ENCODE peak calls at places on chromosomes 1 and 21, in eight cellular contexts. Y is T-helper 2 cell; K is WTC11; N is mucosa of gallbladder; I is midbrain; W is stimulated activated CD4-positive, alpha-beta T cell treated with anti-CD3 and anti-CD28 coated beads, Interleukin-2, amount 100 ng/mL, for 48 hours; U is AG09319; H is CD8-positive, alpha-beta memory T cell. P is an unnamed sample.

GRCh38 chr1:199946305-199947155 is 81.0 kb upstream of the NR5A2 start:
- DNase-seq in Y (no peak), K (no peak), N (no peak), I (no peak), W (no peak), U (no peak), H (no peak), P (no peak)

GRCh38 chr1:22503721-22504410 is 52.2 kb downstream of the ZBTB40 start:
- DNase-seq in Y (no peak), K (no peak), N (no peak), I (no peak), W (no peak), U (peak), H (no peak), P (no peak)

GRCh38 chr1:47533176-47534039 is 95.6 kb downstream of the FOXD2 start:
- DNase-seq in Y (no peak), K (peak), N (peak), I (peak), W (no peak), U (peak), H (no peak), P (peak)

GRCh38 chr1:236451796-236452373 is 57.8 kb downstream of the EDARADD start:
- DNase-seq in Y (peak), K (peak), N (peak), I (no peak), W (peak), U (no peak), H (peak), P (peak)

GRCh38 chr1:204032642-204033235 is 40.2 kb upstream of the SOX13 start:
- DNase-seq in Y (no peak), K (no peak), N (no peak), I (no peak), W (no peak), U (no peak), H (no peak), P (no peak)

GRCh38 chr1:110383311-110383990 is 7.4 kb downstream of the SLC16A4 start:
- DNase-seq in Y (no peak), K (no peak), N (no peak), I (no peak), W (no peak), U (no peak), H (no peak), P (peak)

GRCh38 chr1:96688737-96689136 is 32.8 kb upstream of the PTBP2 start:
- DNase-seq in Y (no peak), K (no peak), N (no peak), I (peak), W (no peak), U (no peak), H (no peak), P (no peak)

GRCh38 chr1:89912073-89912472 is 82.8 kb upstream of the ZNF326 start:
- DNase-seq in Y (no peak), K (no peak), N (no peak), I (no peak), W (no peak), U (no peak), H (no peak), P (no peak)

GRCh38 chr1:228842094-228842775 is 107.0 kb downstream of the RHOU start:
- DNase-seq in Y (no peak), K (no peak), N (peak), I (peak), W (no peak), U (peak), H (no peak), P (peak)

GRCh38 chr21:37753122-37753599 is 163.1 kb downstream of the KCNJ6 start:
- DNase-seq in Y (no peak), K (no peak), N (no peak), I (no peak), W (no peak), U (no peak), H (no peak), P (no peak)

GRCh38 chr1:33684346-33685122 is 179.3 kb upstream of the HMGB4 start:
- DNase-seq in Y (no peak), K (no peak), N (no peak), I (no peak), W (no peak), U (no peak), H (no peak), P (no peak)

GRCh38 chr1:175192111-175192629 is 406 bp downstream of the KIAA0040 start:
- DNase-seq in Y (no peak), K (peak), N (peak), I (no peak), W (peak), U (no peak), H (peak), P (no peak)

GRCh38 chr1:241592273-241592958 is 47.8 kb downstream of the CHML start:
- DNase-seq in Y (no peak), K (no peak), N (no peak), I (no peak), W (no peak), U (no peak), H (no peak), P (peak)

GRCh38 chr1:227726318-227726717 is 8.8 kb downstream of the JMJD4 start:
- DNase-seq in Y (no peak), K (no peak), N (no peak), I (no peak), W (no peak), U (no peak), H (no peak), P (no peak)

GRCh38 chr1:220970311-220970710 is 91.1 kb downstream of the HLX start:
- DNase-seq in Y (no peak), K (no peak), N (no peak), I (no peak), W (no peak), U (no peak), H (no peak), P (no peak)

GRCh38 chr1:196558424-196558823 is 49.8 kb downstream of the KCNT2 start:
- DNase-seq in Y (no peak), K (no peak), N (no peak), I (no peak), W (no peak), U (peak), H (no peak), P (peak)

GRCh38 chr1:77143529-77144121 is 75.6 kb downstream of the PIGK start:
- DNase-seq in Y (no peak), K (no peak), N (no peak), I (peak), W (no peak), U (no peak), H (no peak), P (no peak)

GRCh38 chr1:44568128-44568900 is 106.0 kb downstream of the TMEM53 start:
- DNase-seq in Y (no peak), K (no peak), N (no peak), I (no peak), W (no peak), U (no peak), H (no peak), P (no peak)

GRCh38 chr1:18875107-18875795 is 15.8 kb upstream of the TAS1R2 start:
- DNase-seq in Y (peak), K (peak), N (peak), I (peak), W (peak), U (peak), H (peak), P (peak)

GRCh38 chr1:43251024-43251423 is 18.8 kb upstream of the TMEM125 start:
- DNase-seq in Y (no peak), K (no peak), N (no peak), I (no peak), W (no peak), U (no peak), H (no peak), P (no peak)

GRCh38 chr1:185426761-185427698 is 110.0 kb upstream of the IVNS1ABP start:
- DNase-seq in Y (no peak), K (no peak), N (no peak), I (no peak), W (no peak), U (peak), H (no peak), P (no peak)

GRCh38 chr1:921011-921837 is 2.5 kb upstream of the SAMD11 start:
- DNase-seq in Y (no peak), K (peak), N (peak), I (peak), W (no peak), U (peak), H (peak), P (peak)

GRCh38 chr1:210605099-210605498 is 276.4 kb downstream of the HHAT start:
- DNase-seq in Y (no peak), K (no peak), N (no peak), I (no peak), W (no peak), U (no peak), H (no peak), P (no peak)

GRCh38 chr1:205661429-205662134 is 18.7 kb downstream of the SLC45A3 start:
- DNase-seq in Y (no peak), K (no peak), N (no peak), I (no peak), W (no peak), U (no peak), H (no peak), P (no peak)

GRCh38 chr21:30436986-30437385 is 3.1 kb upstream of the KRTAP15-1 start:
- DNase-seq in Y (no peak), K (no peak), N (no peak), I (no peak), W (no peak), U (no peak), H (no peak), P (no peak)

GRCh38 chr1:28010979-28011378 is 51.2 kb downstream of the XKR8 start:
- DNase-seq in Y (no peak), K (no peak), N (no peak), I (no peak), W (no peak), U (no peak), H (no peak), P (no peak)

GRCh38 chr1:15171271-15171908 is 17.8 kb downstream of the TMEM51 start:
- DNase-seq in Y (no peak), K (no peak), N (no peak), I (no peak), W (no peak), U (no peak), H (no peak), P (no peak)

GRCh38 chr1:104760017-104760416 is 1010.3 kb downstream of the AMY1C start:
- DNase-seq in Y (no peak), K (no peak), N (no peak), I (no peak), W (no peak), U (no peak), H (no peak), P (no peak)

GRCh38 chr1:200290010-200290685 is 119.7 kb downstream of the ZNF281 start:
- DNase-seq in Y (no peak), K (peak), N (no peak), I (peak), W (no peak), U (no peak), H (no peak), P (no peak)

GRCh38 chr1:844472-845026 is 79.2 kb upstream of the SAMD11 start:
- DNase-seq in Y (no peak), K (peak), N (no peak), I (no peak), W (peak), U (no peak), H (no peak), P (no peak)

GRCh38 chr1:47969478-47969877 is 27.7 kb downstream of the TRABD2B start:
- DNase-seq in Y (no peak), K (no peak), N (no peak), I (no peak), W (no peak), U (no peak), H (no peak), P (no peak)

GRCh38 chr1:41397020-41397419 is 35.8 kb downstream of the FOXO6 start:
- DNase-seq in Y (no peak), K (no peak), N (no peak), I (no peak), W (no peak), U (no peak), H (no peak), P (no peak)

GRCh38 chr1:94579876-94580294 is 38.3 kb upstream of the F3 start:
- DNase-seq in Y (no peak), K (peak), N (peak), I (no peak), W (no peak), U (peak), H (no peak), P (peak)

GRCh38 chr1:6245869-6246496 is 2.0 kb downstream of the HES3 start:
- DNase-seq in Y (peak), K (peak), N (no peak), I (no peak), W (peak), U (no peak), H (peak), P (no peak)

GRCh38 chr1:228058172-228058980 is 24.1 kb upstream of the ARF1 start:
- DNase-seq in Y (no peak), K (no peak), N (no peak), I (no peak), W (no peak), U (no peak), H (no peak), P (no peak)

GRCh38 chr1:206969090-206969489 is 1.2 kb downstream of the FCAMR start:
- DNase-seq in Y (no peak), K (no peak), N (peak), I (no peak), W (no peak), U (no peak), H (no peak), P (no peak)

GRCh38 chr1:6435547-6435946 is 11.0 kb downstream of the ESPN start:
- DNase-seq in Y (no peak), K (no peak), N (no peak), I (no peak), W (no peak), U (no peak), H (no peak), P (no peak)

GRCh38 chr21:40623550-40623949 is 223.4 kb downstream of the DSCAM start:
- DNase-seq in Y (no peak), K (no peak), N (no peak), I (no peak), W (no peak), U (no peak), H (no peak), P (no peak)

GRCh38 chr1:65231718-65232330 is 77.5 kb upstream of the DNAJC6 start:
- DNase-seq in Y (no peak), K (no peak), N (no peak), I (no peak), W (no peak), U (no peak), H (no peak), P (no peak)

GRCh38 chr1:8137406-8138244 is 111.5 kb upstream of the ERRFI1 start:
- DNase-seq in Y (no peak), K (no peak), N (no peak), I (no peak), W (no peak), U (peak), H (no peak), P (peak)